ENCODE peak calls at places on chromosomes 6 and 20, in seven cellular contexts. W is fibroblast of mammary gland; G is activated CD8-positive, alpha-beta T cell treated with anti-CD3 and anti-CD28 coated beads for 36 hours; Y is transverse colon; S is neural progenitor cell; H is natural killer cell; J is nephron progenitor cell. O is an unnamed sample.

GRCh38 chr6:166204852-166205650 is 37.4 kb upstream of the TBXT start:
- DNase-seq in W (no peak), G (no peak), Y (no peak), S (peak), H (no peak), J (no peak), O (no peak)

GRCh38 chr6:114342086-114342825 is 567 bp downstream of the HS3ST5 start:
- DNase-seq in W (no peak), G (peak), Y (peak), S (peak), H (no peak), J (peak), O (peak)

GRCh38 chr6:159217595-159218275 is 48.5 kb downstream of the FNDC1 start:
- DNase-seq in W (no peak), G (peak), Y (no peak), S (peak), H (no peak), J (peak), O (no peak)

GRCh38 chr20:58327211-58327610 is 17.7 kb downstream of the RAB22A start:
- DNase-seq in W (no peak), G (no peak), Y (no peak), S (no peak), H (no peak), J (no peak), O (no peak)

GRCh38 chr20:46482864-46483263 is 30.5 kb downstream of the ZNF334 start:
- DNase-seq in W (no peak), G (no peak), Y (no peak), S (no peak), H (no peak), J (no peak), O (no peak)

GRCh38 chr20:16590234-16590633 is 17.0 kb upstream of the KIF16B start:
- DNase-seq in W (no peak), G (no peak), Y (no peak), S (no peak), H (no peak), J (no peak), O (no peak)

GRCh38 chr6:168937061-168937460 is 316.6 kb downstream of the THBS2 start:
- DNase-seq in W (peak), G (no peak), Y (no peak), S (no peak), H (no peak), J (no peak), O (no peak)

GRCh38 chr6:109393882-109394281 is 11.6 kb upstream of the CD164 start:
- DNase-seq in W (peak), G (no peak), Y (no peak), S (no peak), H (no peak), J (no peak), O (no peak)

GRCh38 chr20:24580006-24580405 is 110.6 kb downstream of the SYNDIG1 start:
- DNase-seq in W (peak), G (no peak), Y (no peak), S (no peak), H (no peak), J (no peak), O (no peak)

GRCh38 chr6:113857565-113858066 is 471 bp downstream of the MARCKS start:
- DNase-seq in W (no peak), G (peak), Y (peak), S (peak), H (no peak), J (peak), O (no peak)

GRCh38 chr6:160030103-160030502 is 61.2 kb downstream of the IGF2R start:
- DNase-seq in W (peak), G (no peak), Y (peak), S (peak), H (no peak), J (peak), O (no peak)

GRCh38 chr6:138031850-138032249 is 75.4 kb downstream of the PERP start:
- DNase-seq in W (no peak), G (no peak), Y (no peak), S (no peak), H (no peak), J (no peak), O (no peak)

GRCh38 chr6:122869437-122870024 is 80.5 kb downstream of the SMPDL3A start:
- DNase-seq in W (peak), G (peak), Y (peak), S (peak), H (no peak), J (peak), O (no peak)

GRCh38 chr6:28587011-28587745 is 61.5 kb downstream of the GPX5 start:
- DNase-seq in W (peak), G (peak), Y (peak), S (peak), H (no peak), J (peak), O (peak)

GRCh38 chr6:70955441-70956190 is 1.2 kb downstream of the B3GAT2 start:
- DNase-seq in W (peak), G (peak), Y (peak), S (peak), H (peak), J (peak), O (peak)

GRCh38 chr20:2217857-2218529 is 77.8 kb upstream of the TGM3 start:
- DNase-seq in W (no peak), G (no peak), Y (peak), S (no peak), H (no peak), J (no peak), O (no peak)

GRCh38 chr20:7667194-7667593 is 273.1 kb downstream of the HAO1 start:
- DNase-seq in W (no peak), G (no peak), Y (no peak), S (no peak), H (no peak), J (no peak), O (no peak)

GRCh38 chr6:32110632-32111031 is 1.5 kb upstream of the TNXB start:
- DNase-seq in W (no peak), G (no peak), Y (no peak), S (no peak), H (no peak), J (no peak), O (no peak)
- TF ChIP-seq CTCF in W (no peak), G (no peak), Y (no peak), S (no peak), H (no peak), J (no peak), O (no peak)

GRCh38 chr6:82333781-82334180 is 29.8 kb upstream of the TPBG start:
- DNase-seq in W (no peak), G (no peak), Y (no peak), S (no peak), H (no peak), J (no peak), O (no peak)

GRCh38 chr6:82330171-82330804 is 33.3 kb upstream of the TPBG start:
- DNase-seq in W (no peak), G (no peak), Y (no peak), S (no peak), H (no peak), J (no peak), O (no peak)

GRCh38 chr6:82331031-82331773 is 32.4 kb upstream of the TPBG start:
- DNase-seq in W (peak), G (no peak), Y (no peak), S (peak), H (no peak), J (no peak), O (no peak)
- TF ChIP-seq CTCF in W (peak), G (no peak), Y (no peak), S (no peak), H (no peak), J (no peak), O (peak)

DNA sequence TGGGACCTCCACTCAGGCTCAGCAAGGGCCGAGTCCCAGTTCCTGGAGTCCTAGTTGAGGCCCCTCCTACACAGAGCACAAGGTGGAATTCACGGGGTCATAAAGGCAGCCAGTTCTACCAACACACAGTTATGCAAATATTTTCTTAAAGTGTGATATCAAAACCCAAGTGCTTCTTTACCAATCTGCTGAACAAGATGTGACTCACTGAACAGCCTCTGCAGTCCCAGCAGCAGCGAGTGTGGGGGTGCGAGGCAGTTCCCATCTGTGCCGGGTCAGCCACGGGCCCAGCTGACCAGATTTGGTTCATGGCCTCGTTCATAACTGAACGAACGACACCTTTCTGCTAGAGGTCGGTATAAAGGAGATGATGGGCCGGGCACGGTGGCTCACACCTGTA is 4.5 kb upstream of the TCEA2 start:
- DNase-seq in W (no peak), G (no peak), Y (no peak), S (no peak), H (no peak), J (no peak), O (no peak)
- TF ChIP-seq CTCF in W (no peak), G (no peak), Y (no peak), S (no peak), H (no peak), J (no peak), O (no peak)

GRCh38 chr6:39841923-39842322 is 49.7 kb downstream of the DAAM2 start:
- DNase-seq in W (no peak), G (no peak), Y (no peak), S (no peak), H (no peak), J (no peak), O (no peak)

GRCh38 chr6:39844866-39845265 is 52.7 kb downstream of the DAAM2 start:
- DNase-seq in W (no peak), G (no peak), Y (no peak), S (no peak), H (no peak), J (no peak), O (no peak)

GRCh38 chr6:39840781-39841180 is 48.6 kb downstream of the DAAM2 start:
- DNase-seq in W (no peak), G (no peak), Y (no peak), S (no peak), H (no peak), J (no peak), O (no peak)

GRCh38 chr6:39841291-39841690 is 49.1 kb downstream of the DAAM2 start:
- DNase-seq in W (no peak), G (no peak), Y (no peak), S (peak), H (no peak), J (no peak), O (no peak)

DNA sequence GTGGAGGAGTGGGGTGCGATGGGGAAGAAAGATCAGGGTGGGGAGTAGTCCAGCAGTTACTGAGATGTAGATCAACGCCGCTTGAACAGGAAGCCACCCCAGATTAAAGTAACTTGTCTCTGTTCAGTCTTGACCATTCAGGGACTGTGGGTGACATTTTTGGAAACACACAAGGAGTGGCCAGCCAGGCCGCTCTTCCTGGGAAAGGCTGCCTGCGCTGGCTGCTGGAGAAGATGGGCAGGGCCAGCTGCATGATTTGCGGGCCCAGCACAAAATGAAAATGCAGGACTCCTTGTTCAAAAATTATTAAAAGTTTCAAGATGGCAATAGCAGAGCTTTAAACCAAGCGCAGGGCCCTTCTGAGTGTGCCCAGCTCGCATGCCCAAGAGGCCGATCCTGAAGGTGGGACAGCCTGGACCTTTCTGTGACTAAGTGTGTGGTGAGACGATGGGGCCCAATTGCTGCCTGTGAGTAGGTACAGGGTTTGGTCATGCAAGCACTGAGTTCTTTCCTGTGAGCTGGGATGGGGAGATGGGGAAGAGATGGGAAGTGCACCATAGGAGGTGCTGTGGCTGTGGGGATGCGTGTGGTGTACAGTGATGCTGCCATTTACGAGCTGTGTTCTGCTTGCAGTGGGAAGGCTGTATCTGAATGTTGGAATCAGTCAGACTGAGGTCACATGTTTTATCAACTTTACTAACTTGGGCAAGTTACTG is 51.3 kb downstream of the DAAM2 start:
- DNase-seq in W (peak), G (no peak), Y (no peak), S (no peak), H (no peak), J (no peak), O (no peak)
- TF ChIP-seq CTCF in W (peak), G (no peak), Y (no peak), S (no peak), H (no peak), J (no peak), O (no peak)

GRCh38 chr6:107272246-107272645 is 156.9 kb upstream of the BEND3 start:
- DNase-seq in W (no peak), G (no peak), Y (no peak), S (no peak), H (no peak), J (no peak), O (no peak)

GRCh38 chr6:107264357-107264831 is 149.1 kb upstream of the BEND3 start:
- DNase-seq in W (peak), G (no peak), Y (no peak), S (no peak), H (no peak), J (no peak), O (no peak)

GRCh38 chr6:107271208-107271790 is 156.0 kb upstream of the BEND3 start:
- DNase-seq in W (no peak), G (no peak), Y (no peak), S (no peak), H (no peak), J (no peak), O (no peak)

GRCh38 chr6:107267634-107268033 is 152.3 kb upstream of the BEND3 start:
- DNase-seq in W (no peak), G (no peak), Y (no peak), S (no peak), H (no peak), J (no peak), O (no peak)

DNA sequence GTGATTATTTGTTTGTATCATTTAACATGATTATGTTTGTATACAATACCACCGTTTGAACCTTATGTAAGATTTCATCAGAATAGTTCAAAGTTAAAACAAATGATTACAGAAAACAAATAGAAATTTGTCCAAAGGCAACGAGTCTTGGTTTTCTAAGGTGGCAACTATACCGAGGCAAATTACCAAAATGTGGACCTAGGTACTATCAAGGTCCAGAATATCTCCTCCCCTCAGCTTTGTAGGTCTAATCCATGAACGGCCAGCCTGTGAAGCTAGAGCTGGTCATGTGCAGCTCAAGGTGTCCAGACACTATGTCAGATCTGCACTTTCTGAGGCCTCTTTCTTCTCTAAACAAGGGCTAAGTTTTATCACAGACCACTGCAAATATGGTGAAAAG is 151.7 kb upstream of the BEND3 start:
- DNase-seq in W (no peak), G (no peak), Y (no peak), S (no peak), H (no peak), J (no peak), O (no peak)
- TF ChIP-seq CTCF in W (no peak), G (no peak), Y (no peak), S (no peak), H (no peak), J (no peak), O (no peak)

DNA sequence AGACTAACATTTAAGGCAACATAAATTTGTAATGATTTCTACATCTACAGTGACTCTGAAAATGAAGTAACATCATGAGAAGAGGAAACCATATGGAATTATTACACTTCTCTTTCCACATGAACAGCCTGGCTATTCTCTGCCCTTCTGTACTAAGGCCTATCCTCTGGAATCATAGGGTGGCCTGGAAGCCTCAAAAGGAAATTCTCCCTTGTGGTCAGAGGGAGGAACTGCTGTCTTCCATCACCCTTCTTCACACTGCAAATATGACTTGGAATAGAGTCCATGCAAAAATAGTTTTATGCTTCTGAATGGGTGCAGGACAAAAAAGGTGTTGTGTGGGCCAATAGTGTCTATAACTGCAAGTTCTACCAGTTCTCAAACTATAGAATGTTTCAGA is 44.6 kb upstream of the SH3BGRL2 start:
- DNase-seq in W (peak), G (no peak), Y (no peak), S (peak), H (no peak), J (no peak), O (no peak)
- TF ChIP-seq CTCF in W (peak), G (no peak), Y (peak), S (peak), H (no peak), J (no peak), O (peak)

GRCh38 chr20:20083796-20084195 is 31.5 kb downstream of the CFAP61 start:
- DNase-seq in W (peak), G (no peak), Y (no peak), S (peak), H (no peak), J (no peak), O (no peak)
- TF ChIP-seq CTCF in W (peak), G (peak), Y (peak), S (peak), H (peak), J (peak), O (peak)

O was measured in progenitor cell of endocrine pancreas.